ENCODE peak calls at places on chromosomes 1 and 21, in four cellular contexts. J is esophagus squamous epithelium, X is dorsolateral prefrontal cortex, W is transverse colon. Q is an unnamed sample.

GRCh38 chr1:173666646-173667045 is 3.0 kb downstream of the ANKRD45 start:
- DNase-seq in W (no peak), J (no peak), X (no peak), Q (no peak)

GRCh38 chr1:170685166-170685565 is 21.2 kb downstream of the PRRX1 start:
- DNase-seq in W (no peak), J (no peak), X (no peak), Q (no peak)

GRCh38 chr1:118928739-118929554 is 59.2 kb downstream of the TBX15 start:
- DNase-seq in J (no peak), W (no peak), X (no peak), Q (no peak)

GRCh38 chr1:44739361-44740178 is at the start of gene KIF2C:
- DNase-seq in J (peak), X (peak), W (peak), Q (peak)

GRCh38 chr1:235045034-235045690 is 83.5 kb downstream of the TOMM20 start:
- DNase-seq in X (no peak), W (no peak), J (no peak), Q (no peak)

GRCh38 chr1:6308449-6308848 is 47.6 kb upstream of the GPR153 start:
- DNase-seq in X (no peak), W (no peak), J (no peak), Q (no peak)

GRCh38 chr21:39062196-39062900 is 120.9 kb downstream of the PSMG1 start:
- DNase-seq in J (no peak), W (no peak), X (no peak), Q (no peak)

GRCh38 chr1:171841931-171842723 is 829 bp downstream of the DNM3 start:
- DNase-seq in J (no peak), X (peak), W (no peak), Q (peak)

GRCh38 chr1:214808845-214809460 is 206.0 kb downstream of the CENPF start:
- DNase-seq in X (no peak), J (no peak), W (no peak), Q (no peak)

GRCh38 chr1:180291004-180291403 is 60.9 kb downstream of the LHX4 start:
- DNase-seq in J (no peak), X (no peak), W (no peak), Q (no peak)

GRCh38 chr1:207670192-207670591 is 25.3 kb downstream of the CR1L start:
- DNase-seq in J (no peak), X (no peak), W (no peak), Q (no peak)

GRCh38 chr1:16145988-16146887 is 9.6 kb downstream of the EPHA2 start:
- DNase-seq in W (peak), X (no peak), J (no peak), Q (no peak)

GRCh38 chr1:92444351-92444750 is 42.4 kb downstream of the GFI1 start:
- DNase-seq in X (no peak), J (no peak), W (no peak), Q (no peak)

GRCh38 chr1:57966751-57967406 is 543.0 kb upstream of the DAB1 start:
- DNase-seq in J (no peak), W (no peak), X (no peak), Q (no peak)

GRCh38 chr1:53183277-53183990 is 13.2 kb upstream of the CPT2 start:
- DNase-seq in W (peak), J (no peak), X (no peak), Q (no peak)

GRCh38 chr1:162670928-162671663 is 38.8 kb downstream of the DDR2 start:
- DNase-seq in X (no peak), W (no peak), J (no peak), Q (no peak)

GRCh38 chr21:31665397-31665796 is 5.9 kb downstream of the SOD1 start:
- DNase-seq in J (no peak), X (no peak), W (no peak), Q (peak)

GRCh38 chr21:37139154-37139553 is 66.1 kb downstream of the TTC3 start:
- DNase-seq in X (no peak), W (no peak), J (no peak), Q (no peak)

GRCh38 chr1:193558491-193559028 is 372.1 kb upstream of the B3GALT2 start:
- DNase-seq in J (no peak), X (no peak), W (no peak), Q (no peak)

GRCh38 chr1:100816049-100816448 is 78.6 kb downstream of the EXTL2 start:
- DNase-seq in J (no peak), X (no peak), W (no peak), Q (no peak)

GRCh38 chr1:104132386-104132973 is 382.8 kb downstream of the AMY1C start:
- DNase-seq in X (no peak), W (no peak), J (no peak), Q (no peak)

GRCh38 chr1:218967836-218968235 is 205.8 kb upstream of the LYPLAL1 start:
- DNase-seq in W (no peak), X (no peak), J (no peak), Q (no peak)

GRCh38 chr1:30715216-30715615 is 8.2 kb downstream of the MATN1 start:
- DNase-seq in W (no peak), X (no peak), J (no peak), Q (no peak)

GRCh38 chr1:52615489-52616042 is 13.4 kb downstream of the GPX7 start:
- DNase-seq in X (no peak), W (no peak), J (no peak), Q (no peak)

GRCh38 chr1:204752688-204753040 is 67.1 kb upstream of the LRRN2 start:
- DNase-seq in J (no peak), W (no peak), X (no peak), Q (no peak)

GRCh38 chr21:29240136-29240535 is 58.6 kb upstream of the BACH1 start:
- DNase-seq in X (no peak), W (no peak), J (no peak), Q (no peak)

GRCh38 chr1:91707114-91707889 is 178.6 kb downstream of the TGFBR3 start:
- DNase-seq in W (no peak), J (no peak), X (no peak), Q (no peak)

GRCh38 chr21:23811802-23812201 is 1795.5 kb downstream of the MRPL39 start:
- DNase-seq in X (no peak), W (no peak), J (no peak), Q (no peak)

GRCh38 chr1:226123591-226124471 is 61.3 kb downstream of the H3-3A start:
- DNase-seq in W (peak), X (peak), J (no peak), Q (no peak)

GRCh38 chr1:62364726-62365125 is 45.5 kb upstream of the KANK4 start:
- DNase-seq in X (no peak), W (no peak), J (no peak), Q (no peak)

GRCh38 chr1:106492876-106493275 is 563.6 kb upstream of the PRMT6 start:
- DNase-seq in W (no peak), J (no peak), X (no peak), Q (no peak)

GRCh38 chr1:228978486-228979324 is 243.4 kb downstream of the RHOU start:
- DNase-seq in W (peak), J (no peak), X (no peak), Q (no peak)

GRCh38 chr1:14242145-14242544 is 356.3 kb upstream of the KAZN start:
- DNase-seq in W (no peak), X (no peak), J (no peak), Q (no peak)

GRCh38 chr1:228937851-228938247 is 202.6 kb downstream of the RHOU start:
- DNase-seq in J (no peak), X (no peak), W (no peak), Q (no peak)

GRCh38 chr1:147721711-147722110 is 38.7 kb downstream of the GJA5 start:
- DNase-seq in W (no peak), X (no peak), J (no peak), Q (no peak)

GRCh38 chr1:193190096-193190744 is 3.8 kb upstream of the B3GALT2 start:
- DNase-seq in J (no peak), X (no peak), W (no peak), Q (no peak)

GRCh38 chr1:118940957-118941356 is 47.2 kb downstream of the TBX15 start:
- DNase-seq in X (no peak), W (no peak), J (no peak), Q (no peak)

GRCh38 chr1:43836267-43836951 is 97.2 kb upstream of the ARTN start:
- DNase-seq in W (peak), X (no peak), J (no peak), Q (peak)

GRCh38 chr1:21873174-21873573 is 61.1 kb downstream of the LDLRAD2 start:
- DNase-seq in W (no peak), J (no peak), X (no peak), Q (no peak)
- H3K27ac ChIP-seq in W (no peak), J (peak), X (no peak), Q (no peak)

DNA sequence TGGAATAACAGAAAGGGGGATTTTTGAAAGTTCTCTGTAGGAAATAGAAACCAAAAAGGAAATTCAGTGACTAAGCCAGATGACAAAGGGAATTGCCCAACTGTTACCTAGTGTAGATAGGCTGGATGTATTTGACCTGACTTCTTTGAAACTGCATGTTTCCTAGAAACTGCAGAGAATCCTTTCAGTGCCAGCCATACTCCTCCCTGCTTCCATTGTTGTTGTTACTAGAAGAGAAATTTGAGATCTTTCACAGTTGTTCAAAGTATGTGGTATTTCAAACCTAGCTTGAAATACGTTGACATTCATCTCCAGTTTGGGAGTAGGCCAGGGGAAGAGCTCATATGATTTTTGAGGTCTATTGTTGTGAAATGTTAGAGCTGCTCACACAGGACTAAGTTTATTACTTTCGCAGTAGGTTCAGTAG is 1.8 kb upstream of the GBP5 start:
- DNase-seq in W (no peak), X (no peak), J (no peak), Q (no peak)
- H3K27ac ChIP-seq in W (peak), X (no peak), J (peak), Q (no peak)

GRCh38 chr1:20885121-20885520 is 98.0 kb upstream of the HP1BP3 start:
- DNase-seq in X (no peak), J (no peak), W (no peak), Q (no peak)

GRCh38 chr1:20893931-20894330 is 106.8 kb upstream of the HP1BP3 start:
- DNase-seq in X (no peak), W (no peak), J (no peak), Q (no peak)

GRCh38 chr1:20887269-20887668 is 100.2 kb upstream of the HP1BP3 start:
- DNase-seq in W (no peak), J (no peak), X (no peak), Q (no peak)

GRCh38 chr1:20896824-20897223 is 109.7 kb upstream of the HP1BP3 start:
- DNase-seq in X (no peak), W (no peak), J (no peak), Q (no peak)

DNA sequence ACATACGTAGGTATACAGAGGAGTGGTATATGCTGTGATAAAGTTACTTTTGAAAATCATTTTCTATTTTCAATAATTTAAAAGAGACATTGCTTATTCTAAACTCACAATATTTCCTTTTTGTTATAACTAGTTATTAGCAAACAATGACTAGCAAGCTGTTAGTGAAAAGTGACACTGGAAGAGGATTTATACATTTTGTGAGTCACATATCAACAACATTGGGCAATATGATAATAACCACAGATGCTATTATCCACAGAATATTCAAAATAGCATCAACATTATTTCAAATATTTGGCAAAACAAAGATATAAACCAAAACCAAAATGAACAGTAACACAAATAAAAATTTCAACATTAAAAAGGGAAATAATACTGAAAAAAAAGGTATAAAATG is 104.0 kb upstream of the HP1BP3 start:
- DNase-seq in X (no peak), J (no peak), W (no peak), Q (no peak)
- H3K27ac ChIP-seq in X (no peak), J (no peak), W (no peak), Q (no peak)

GRCh38 chr1:96240438-96240837 is 481.1 kb upstream of the PTBP2 start:
- DNase-seq in J (no peak), X (no peak), W (no peak), Q (no peak)
- H3K27ac ChIP-seq in J (no peak), X (no peak), W (no peak), Q (no peak)

Q was measured in caudate nucleus.